ENCODE peak calls at places on chromosome 4, in eight cellular contexts. D is tibial nerve, B is fibroblast of pulmonary artery, E is fibroblast of the aortic adventitia, L is brain microvascular endothelial cell, W is fibroblast of mammary gland, O is testis, Q is right atrium auricular region. C is an unnamed sample.

GRCh38 chr4:183355405-183355804 is 33.2 kb upstream of the CLDN24 start:
- DNase-seq in D (no peak), B (peak), E (peak), L (peak), W (peak), O (no peak), Q (no peak), C (no peak)

GRCh38 chr4:26557164-26557563 is 26.7 kb upstream of the TBC1D19 start:
- DNase-seq in D (no peak), B (peak), E (peak), L (peak), W (peak), O (no peak), Q (no peak), C (no peak)

GRCh38 chr4:147596377-147596776 is 20.8 kb upstream of the TMEM184C start:
- DNase-seq in D (no peak), B (no peak), E (no peak), L (no peak), W (peak), O (no peak), Q (no peak), C (no peak)

GRCh38 chr4:17557880-17558279 is 19.1 kb upstream of the LAP3 start:
- DNase-seq in D (no peak), B (no peak), E (peak), L (no peak), W (peak), O (no peak), Q (no peak), C (no peak)

GRCh38 chr4:95129708-95130343 is 372.1 kb downstream of the BMPR1B start:
- DNase-seq in D (peak), B (peak), E (peak), L (peak), W (peak), O (no peak), Q (peak), C (no peak)

GRCh38 chr4:2799444-2799911 is 6.6 kb downstream of the SH3BP2 start:
- DNase-seq in D (no peak), B (no peak), E (no peak), L (no peak), W (no peak), O (no peak), Q (no peak), C (no peak)

GRCh38 chr4:16573181-16573580 is 325.3 kb downstream of the LDB2 start:
- DNase-seq in D (peak), B (peak), E (peak), L (no peak), W (peak), O (no peak), Q (no peak), C (no peak)

GRCh38 chr4:134001057-134001456 is 200.5 kb downstream of the PABPC4L start:
- DNase-seq in D (no peak), B (no peak), E (no peak), L (no peak), W (no peak), O (no peak), Q (no peak), C (no peak)

GRCh38 chr4:146522862-146523205 is 1.1 kb upstream of the SLC10A7 start:
- DNase-seq in D (no peak), B (peak), E (no peak), L (no peak), W (peak), O (no peak), Q (no peak), C (no peak)

GRCh38 chr4:177986236-177986635 is 544.0 kb upstream of the AGA start:
- DNase-seq in D (no peak), B (no peak), E (no peak), L (no peak), W (no peak), O (no peak), Q (no peak), C (no peak)

GRCh38 chr4:67712650-67713530 is 11.9 kb upstream of the UBA6 start:
- DNase-seq in D (no peak), B (no peak), E (no peak), L (no peak), W (no peak), O (no peak), Q (no peak), C (no peak)

GRCh38 chr4:153438916-153439756 is 27.0 kb upstream of the TMEM131L start:
- DNase-seq in D (no peak), B (no peak), E (no peak), L (no peak), W (no peak), O (no peak), Q (no peak), C (no peak)

GRCh38 chr4:175935016-175935661 is 123.1 kb upstream of the GPM6A start:
- DNase-seq in D (no peak), B (no peak), E (no peak), L (no peak), W (no peak), O (no peak), Q (no peak), C (no peak)

GRCh38 chr4:56995525-56995924 is 16.8 kb downstream of the POLR2B start:
- DNase-seq in D (peak), B (peak), E (peak), L (peak), W (peak), O (peak), Q (peak), C (no peak)

GRCh38 chr4:113776016-113776415 is 14.5 kb upstream of the CAMK2D start:
- DNase-seq in D (no peak), B (no peak), E (no peak), L (no peak), W (no peak), O (no peak), Q (no peak), C (no peak)

GRCh38 chr4:83075696-83076095 is 38.8 kb downstream of the PLAC8 start:
- DNase-seq in D (no peak), B (peak), E (peak), L (no peak), W (peak), O (no peak), Q (no peak), C (no peak)

GRCh38 chr4:93066746-93067145 is 761.8 kb upstream of the ATOH1 start:
- DNase-seq in D (no peak), B (no peak), E (no peak), L (no peak), W (peak), O (no peak), Q (no peak), C (no peak)

GRCh38 chr4:101348367-101348827 is 1.1 kb upstream of the PPP3CA start:
- DNase-seq in D (no peak), B (no peak), E (no peak), L (no peak), W (no peak), O (peak), Q (peak), C (no peak)

GRCh38 chr4:52852041-52852440 is 10.1 kb upstream of the RASL11B start:
- DNase-seq in D (no peak), B (no peak), E (no peak), L (no peak), W (peak), O (no peak), Q (no peak), C (no peak)

GRCh38 chr4:52850406-52851119 is 11.6 kb upstream of the RASL11B start:
- DNase-seq in D (no peak), B (no peak), E (no peak), L (no peak), W (no peak), O (no peak), Q (no peak), C (no peak)

GRCh38 chr4:52856802-52857201 is 5.3 kb upstream of the RASL11B start:
- DNase-seq in D (no peak), B (no peak), E (no peak), L (no peak), W (no peak), O (no peak), Q (no peak), C (no peak)

GRCh38 chr4:52852696-52853095 is 9.4 kb upstream of the RASL11B start:
- DNase-seq in D (no peak), B (no peak), E (peak), L (no peak), W (no peak), O (no peak), Q (no peak), C (no peak)

GRCh38 chr4:52853351-52853750 is 8.8 kb upstream of the RASL11B start:
- DNase-seq in D (no peak), B (peak), E (peak), L (no peak), W (peak), O (no peak), Q (no peak), C (no peak)
- H3K4me3 ChIP-seq in D (no peak), B (no peak), E (no peak), L (no peak), W (no peak), O (no peak), Q (no peak), C (no peak)

GRCh38 chr4:43587746-43588145 is 695.2 kb downstream of the GRXCR1 start:
- DNase-seq in D (no peak), B (peak), E (peak), L (no peak), W (peak), O (no peak), Q (no peak), C (no peak)
- TF ChIP-seq CTCF in D (no peak), B (no peak), E (no peak), L (no peak), W (no peak), O (no peak), Q (no peak), C (no peak)

DNA sequence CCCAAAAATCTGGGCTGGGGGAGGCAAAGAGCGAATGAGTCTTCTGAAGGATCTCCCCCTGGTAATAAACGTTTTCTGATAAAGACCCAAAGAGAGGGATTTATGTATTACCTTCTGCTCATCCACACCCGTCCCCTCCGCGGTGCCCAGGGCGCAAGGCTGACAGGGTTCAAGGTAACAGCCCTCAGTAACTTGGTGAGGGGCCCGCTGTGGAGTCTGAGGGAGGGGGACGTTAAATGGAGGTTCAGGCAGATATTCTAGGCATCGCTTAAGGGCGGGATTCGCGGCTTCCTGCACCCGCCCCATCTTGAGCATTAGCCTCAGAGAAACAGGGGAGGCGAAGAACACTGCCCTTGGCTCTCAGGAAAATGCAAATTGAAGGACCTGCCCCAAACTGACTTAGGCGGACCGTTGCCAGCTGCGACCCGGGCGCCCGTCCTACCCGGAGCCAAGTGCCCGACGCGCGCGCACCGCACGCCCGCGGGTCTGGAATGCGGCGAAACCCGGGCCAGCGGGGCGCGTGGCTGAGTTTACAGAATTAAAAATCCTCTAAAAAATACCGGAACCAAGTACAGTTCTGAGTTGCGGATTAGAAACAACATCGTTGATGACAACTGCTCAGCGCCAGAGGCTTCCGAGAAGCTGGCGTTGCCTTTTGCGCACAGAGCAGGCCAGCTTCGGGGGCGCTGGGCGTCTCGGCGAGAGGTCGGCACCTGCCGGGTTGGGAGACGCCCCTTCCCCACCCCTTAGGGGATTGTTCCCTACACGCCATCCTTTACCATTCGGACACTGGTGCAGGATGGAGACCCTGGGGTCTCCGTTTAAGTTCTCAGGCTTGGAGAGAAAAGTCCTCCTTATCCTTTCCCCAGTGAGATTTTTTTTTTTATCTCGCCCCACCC is 2.8 kb downstream of the HELT start:
- DNase-seq in D (no peak), B (no peak), E (no peak), L (no peak), W (no peak), O (no peak), Q (no peak), C (no peak)
- H3K4me3 ChIP-seq in D (no peak), B (no peak), E (no peak), L (no peak), W (no peak), O (peak), Q (no peak), C (no peak)

DNA sequence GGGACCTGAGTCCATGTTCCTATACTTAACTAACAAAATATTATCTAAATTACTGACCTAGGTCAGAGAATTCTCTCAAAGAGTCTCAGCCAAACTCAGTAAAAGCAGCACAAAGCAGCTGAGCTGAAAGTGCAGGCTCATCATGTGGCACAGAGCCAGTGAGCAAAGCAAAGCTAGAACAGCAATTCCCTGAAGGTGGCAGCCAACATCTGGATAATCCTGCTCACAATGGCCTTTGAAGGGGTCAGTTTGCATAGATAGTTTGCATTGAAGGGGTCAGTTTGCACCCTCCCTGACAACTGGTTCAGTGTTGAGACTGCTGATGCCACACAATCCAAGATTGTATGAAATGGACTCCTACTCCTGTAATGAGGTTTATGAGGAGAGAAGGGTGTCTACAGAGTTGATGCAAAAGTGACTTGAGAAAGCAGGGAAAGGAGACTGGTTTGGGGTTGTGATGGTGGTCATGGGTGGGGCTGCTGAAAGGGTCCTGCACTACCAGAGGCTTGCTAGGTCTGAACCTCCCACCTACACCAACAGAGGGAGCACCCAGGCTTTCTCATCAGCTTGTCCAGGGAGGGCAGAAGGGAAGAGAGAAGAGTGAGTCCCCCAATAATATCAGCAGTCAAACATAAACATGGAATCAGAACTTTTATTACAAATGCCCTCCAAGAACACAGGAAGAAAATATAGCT is 39.7 kb downstream of the TRIM61 start:
- DNase-seq in D (peak), B (peak), E (peak), L (peak), W (peak), O (peak), Q (no peak), C (peak)
- TF ChIP-seq CTCF in D (no peak), B (no peak), E (no peak), L (peak), W (peak), O (no peak), Q (no peak), C (peak)

GRCh38 chr4:105634402-105634801 is 74.1 kb downstream of the INTS12 start:
- DNase-seq in D (no peak), B (no peak), E (no peak), L (no peak), W (no peak), O (no peak), Q (no peak), C (no peak)
- H3K4me3 ChIP-seq in D (no peak), B (no peak), E (no peak), L (no peak), W (no peak), O (no peak), Q (no peak), C (no peak)

DNA sequence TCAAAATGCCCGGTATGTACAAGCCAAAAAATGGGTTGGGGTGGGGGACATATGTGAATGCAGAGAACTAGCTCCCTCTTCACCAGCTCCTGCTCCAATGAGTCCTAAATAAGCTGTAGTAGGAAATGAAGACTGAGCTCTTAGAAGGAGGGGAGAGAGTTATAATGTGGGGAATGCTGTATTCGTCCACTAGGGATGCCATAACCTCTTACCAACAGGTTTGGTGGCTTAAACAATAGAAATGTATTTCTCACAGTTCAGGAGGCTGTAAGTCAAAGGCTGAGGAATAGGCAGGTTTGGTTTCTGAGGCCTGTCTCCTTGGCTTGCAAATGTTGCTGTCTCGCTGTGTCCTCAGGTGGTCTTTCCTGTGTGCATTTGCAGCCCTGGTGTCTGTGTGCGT is 4.4 kb upstream of the INPP4B start:
- DNase-seq in D (no peak), B (peak), E (peak), L (no peak), W (no peak), O (no peak), Q (no peak), C (peak)
- TF ChIP-seq CTCF in D (no peak), B (peak), E (peak), L (peak), W (peak), O (peak), Q (no peak), C (peak)

C was measured in WERI-Rb-1.